ENCODE peak calls at places on chromosomes 3 and 15, in four cellular contexts. P is EL; Q is activated CD4-positive, alpha-beta T cell treated with anti-CD3 and anti-CD28 coated beads for 4 hours; U is activated T-cell treated with anti-CD3 and anti-CD28 coated beads, Interleukin-2, amount 50 U/mL, for 24 hours. O is an unnamed sample.

GRCh38 chr3:196219194-196219969 is 3.0 kb downstream of the SLC51A start:
- DNase-seq in P (peak; percentile 88), Q (peak; percentile 62), U (peak; percentile 65), O (peak; percentile 41)

GRCh38 chr15:92520914-92521623 is 127.4 kb downstream of the ST8SIA2 start:
- DNase-seq in P (no peak), Q (no peak), U (no peak), O (no peak)

GRCh38 chr3:153038367-153038766 is 123.7 kb upstream of the RAP2B start:
- DNase-seq in P (no peak), Q (no peak), U (no peak), O (no peak)

GRCh38 chr15:40941528-40942336 is 11.5 kb upstream of the CHAC1 start:
- DNase-seq in P (peak; percentile 87), Q (peak; percentile 68), U (peak; percentile 83), O (peak; percentile 59)

GRCh38 chr3:120820748-120821147 is 78.2 kb downstream of the GTF2E1 start:
- DNase-seq in P (no peak), Q (no peak), U (no peak), O (no peak)

GRCh38 chr3:61563614-61564404 is 2.4 kb downstream of the PTPRG start:
- DNase-seq in P (no peak), Q (no peak), U (no peak), O (no peak)

GRCh38 chr15:45157974-45158373 is 28.2 kb downstream of the DUOX1 start:
- DNase-seq in P (peak; percentile 80), Q (no peak), U (no peak), O (no peak)

GRCh38 chr15:45378913-45379262 is 544 bp upstream of the GATM start:
- DNase-seq in P (no peak), Q (no peak), U (no peak), O (no peak)

GRCh38 chr3:48402281-48402732 is 27.6 kb downstream of the PLXNB1 start:
- DNase-seq in P (peak; percentile 90), Q (no peak), U (no peak), O (no peak)

GRCh38 chr3:124258057-124258500 is 266.2 kb upstream of the ROPN1 start:
- DNase-seq in P (peak; percentile 17), Q (no peak), U (no peak), O (no peak)

GRCh38 chr3:48478631-48479555 is 25.1 kb downstream of the SHISA5 start:
- DNase-seq in P (no peak), Q (peak; percentile 47), U (peak; percentile 68), O (peak; percentile 51)

GRCh38 chr3:184748219-184749135 is 36.6 kb upstream of the MAGEF1 start:
- DNase-seq in P (no peak), Q (no peak), U (no peak), O (no peak)

GRCh38 chr3:141738636-141739363 is 702 bp downstream of the RNF7 start:
- DNase-seq in P (peak; percentile 58), Q (peak; percentile 28), U (no peak), O (no peak)

GRCh38 chr3:102544741-102545140 is 109.9 kb downstream of the ZPLD1 start:
- DNase-seq in P (no peak), Q (no peak), U (no peak), O (no peak)

GRCh38 chr3:194142156-194142910 is 6.4 kb downstream of the HES1 start:
- DNase-seq in P (no peak), Q (no peak), U (no peak), O (no peak)

GRCh38 chr3:150545419-150546225 is 674 bp downstream of the SERP1 start:
- DNase-seq in P (peak; percentile 8), Q (peak; percentile 44), U (no peak), O (peak; percentile 40)

GRCh38 chr3:24259901-24260512 is 234.6 kb downstream of the THRB start:
- DNase-seq in P (peak; percentile 22), Q (no peak), U (no peak), O (no peak)

GRCh38 chr3:153484842-153485241 is 322.8 kb downstream of the RAP2B start:
- DNase-seq in P (no peak), Q (no peak), U (no peak), O (no peak)

GRCh38 chr3:39383913-39384664 is 919 bp downstream of the SLC25A38 start:
- DNase-seq in P (peak; percentile 93), Q (peak; percentile 93), U (peak; percentile 96), O (no peak)

GRCh38 chr15:82040862-82041261 is 5.0 kb downstream of the MEX3B start:
- DNase-seq in P (no peak), Q (no peak), U (no peak), O (no peak)

GRCh38 chr3:182947892-182948291 is 32.4 kb downstream of the DCUN1D1 start:
- DNase-seq in P (no peak), Q (no peak), U (no peak), O (no peak)

GRCh38 chr3:61734980-61735731 is 173.8 kb downstream of the PTPRG start:
- DNase-seq in P (no peak), Q (no peak), U (no peak), O (no peak)

GRCh38 chr15:67542462-67543347 is at the start of gene MAP2K5:
- DNase-seq in P (peak; percentile 77), Q (peak; percentile 80), U (peak; percentile 90), O (peak; percentile 77)

GRCh38 chr3:194269610-194270145 is 81.5 kb downstream of the CPN2 start:
- DNase-seq in P (peak; percentile 23), Q (no peak), U (peak; percentile 29), O (no peak)

GRCh38 chr3:155946178-155946577 is 75.7 kb downstream of the GMPS start:
- DNase-seq in P (peak; percentile 87), Q (no peak), U (no peak), O (no peak)